ENCODE peak calls at places on chromosomes 4 and X, in ten cellular contexts. One of them, this sample, is unnamed. For H3K4me1 and H3K9me3, the result is how much of the 10 kb centered on the place peaks cover.

GRCh38 chr4:65046496-65047101 is 623.7 kb downstream of the EPHA5 start:
- DNase-seq in ascending aorta: no peak
- DNase-seq in lower lobe of right lung: no peak
- DNase-seq in neuronal stem cell: no peak
- DNase-seq in endothelial cell of umbilical vein: no peak
- DNase-seq in right lobe of liver: no peak
- DNase-seq in left lung: no peak
- DNase-seq in CD8-positive, alpha-beta T cell: no peak
- DNase-seq in tibial artery: no peak
- DNase-seq in HepG2: no peak
- DNase-seq in this sample: no peak

GRCh38 chr4:91958651-91959050 is 345.1 kb upstream of the GRID2 start:
- DNase-seq in ascending aorta: no peak
- DNase-seq in lower lobe of right lung: no peak
- DNase-seq in neuronal stem cell: no peak
- DNase-seq in endothelial cell of umbilical vein: no peak
- DNase-seq in right lobe of liver: no peak
- DNase-seq in left lung: no peak
- DNase-seq in CD8-positive, alpha-beta T cell: no peak
- DNase-seq in tibial artery: no peak
- DNase-seq in HepG2: no peak
- DNase-seq in this sample: no peak

GRCh38 chr4:139229534-139230039 is 50.4 kb downstream of the MGARP start:
- DNase-seq in ascending aorta: no peak
- DNase-seq in lower lobe of right lung: no peak
- DNase-seq in neuronal stem cell: no peak
- DNase-seq in endothelial cell of umbilical vein: peak
- DNase-seq in right lobe of liver: no peak
- DNase-seq in left lung: no peak
- DNase-seq in CD8-positive, alpha-beta T cell: no peak
- DNase-seq in tibial artery: no peak
- DNase-seq in HepG2: peak
- DNase-seq in this sample: no peak

GRCh38 chrX:75038925-75039324 is 113.7 kb upstream of the NEXMIF start:
- DNase-seq in ascending aorta: no peak
- DNase-seq in lower lobe of right lung: no peak
- DNase-seq in neuronal stem cell: no peak
- DNase-seq in endothelial cell of umbilical vein: peak
- DNase-seq in right lobe of liver: no peak
- DNase-seq in left lung: no peak
- DNase-seq in CD8-positive, alpha-beta T cell: no peak
- DNase-seq in tibial artery: no peak
- DNase-seq in HepG2: peak
- DNase-seq in this sample: no peak

GRCh38 chr4:32624943-32625603 is 1904.9 kb downstream of the PCDH7 start:
- DNase-seq in ascending aorta: no peak
- DNase-seq in lower lobe of right lung: no peak
- DNase-seq in neuronal stem cell: no peak
- DNase-seq in endothelial cell of umbilical vein: no peak
- DNase-seq in right lobe of liver: no peak
- DNase-seq in left lung: no peak
- DNase-seq in CD8-positive, alpha-beta T cell: no peak
- DNase-seq in tibial artery: no peak
- DNase-seq in HepG2: no peak
- DNase-seq in this sample: no peak

GRCh38 chr4:164536829-164537228 is 217.1 kb upstream of the SMIM31 start:
- DNase-seq in ascending aorta: peak
- DNase-seq in lower lobe of right lung: no peak
- DNase-seq in neuronal stem cell: no peak
- DNase-seq in endothelial cell of umbilical vein: no peak
- DNase-seq in right lobe of liver: no peak
- DNase-seq in left lung: no peak
- DNase-seq in CD8-positive, alpha-beta T cell: no peak
- DNase-seq in tibial artery: peak
- DNase-seq in HepG2: peak
- DNase-seq in this sample: no peak

GRCh38 chrX:150599226-150599625 is 30.8 kb downstream of the MTM1 start:
- DNase-seq in ascending aorta: no peak
- DNase-seq in lower lobe of right lung: no peak
- DNase-seq in neuronal stem cell: no peak
- DNase-seq in endothelial cell of umbilical vein: no peak
- DNase-seq in right lobe of liver: no peak
- DNase-seq in left lung: no peak
- DNase-seq in CD8-positive, alpha-beta T cell: no peak
- DNase-seq in tibial artery: no peak
- DNase-seq in HepG2: no peak
- DNase-seq in this sample: no peak

GRCh38 chrX:53000447-53001208 is 42.3 kb upstream of the FAM156A start:
- DNase-seq in ascending aorta: no peak
- DNase-seq in lower lobe of right lung: no peak
- DNase-seq in neuronal stem cell: no peak
- DNase-seq in endothelial cell of umbilical vein: no peak
- DNase-seq in right lobe of liver: no peak
- DNase-seq in left lung: no peak
- DNase-seq in CD8-positive, alpha-beta T cell: no peak
- DNase-seq in tibial artery: no peak
- DNase-seq in HepG2: no peak
- DNase-seq in this sample: no peak

GRCh38 chrX:103562801-103563200 is 22.5 kb upstream of the TCEAL4 start:
- DNase-seq in ascending aorta: no peak
- DNase-seq in lower lobe of right lung: no peak
- DNase-seq in neuronal stem cell: no peak
- DNase-seq in endothelial cell of umbilical vein: peak
- DNase-seq in right lobe of liver: no peak
- DNase-seq in left lung: no peak
- DNase-seq in CD8-positive, alpha-beta T cell: no peak
- DNase-seq in tibial artery: no peak
- DNase-seq in HepG2: no peak
- DNase-seq in this sample: no peak

GRCh38 chr4:75653845-75654503 is 19.2 kb downstream of the G3BP2 start:
- DNase-seq in ascending aorta: no peak
- DNase-seq in lower lobe of right lung: no peak
- DNase-seq in neuronal stem cell: no peak
- DNase-seq in endothelial cell of umbilical vein: peak
- DNase-seq in right lobe of liver: no peak
- DNase-seq in left lung: no peak
- DNase-seq in CD8-positive, alpha-beta T cell: no peak
- DNase-seq in tibial artery: no peak
- DNase-seq in HepG2: peak
- DNase-seq in this sample: no peak

GRCh38 chr4:137367608-137368007 is 164.7 kb downstream of the PCDH18 start:
- DNase-seq in ascending aorta: no peak
- DNase-seq in lower lobe of right lung: no peak
- DNase-seq in neuronal stem cell: no peak
- DNase-seq in endothelial cell of umbilical vein: no peak
- DNase-seq in right lobe of liver: no peak
- DNase-seq in left lung: no peak
- DNase-seq in CD8-positive, alpha-beta T cell: no peak
- DNase-seq in tibial artery: no peak
- DNase-seq in HepG2: no peak
- DNase-seq in this sample: no peak

GRCh38 chr4:106334732-106335131 is 18.4 kb downstream of the AIMP1 start:
- DNase-seq in ascending aorta: no peak
- DNase-seq in lower lobe of right lung: no peak
- DNase-seq in neuronal stem cell: no peak
- DNase-seq in endothelial cell of umbilical vein: no peak
- DNase-seq in right lobe of liver: no peak
- DNase-seq in left lung: no peak
- DNase-seq in CD8-positive, alpha-beta T cell: no peak
- DNase-seq in tibial artery: no peak
- DNase-seq in HepG2: no peak
- DNase-seq in this sample: no peak

GRCh38 chr4:128649575-128650205 is 159.8 kb upstream of the JADE1 start:
- DNase-seq in ascending aorta: no peak
- DNase-seq in lower lobe of right lung: no peak
- DNase-seq in neuronal stem cell: no peak
- DNase-seq in endothelial cell of umbilical vein: no peak
- DNase-seq in right lobe of liver: no peak
- DNase-seq in left lung: no peak
- DNase-seq in CD8-positive, alpha-beta T cell: no peak
- DNase-seq in tibial artery: no peak
- DNase-seq in HepG2: peak
- DNase-seq in this sample: no peak

GRCh38 chr4:173091362-173091761 is 77.2 kb upstream of the GALNT7 start:
- DNase-seq in ascending aorta: no peak
- DNase-seq in lower lobe of right lung: no peak
- DNase-seq in neuronal stem cell: no peak
- DNase-seq in endothelial cell of umbilical vein: peak
- DNase-seq in right lobe of liver: no peak
- DNase-seq in left lung: no peak
- DNase-seq in CD8-positive, alpha-beta T cell: no peak
- DNase-seq in tibial artery: no peak
- DNase-seq in HepG2: no peak
- DNase-seq in this sample: no peak

GRCh38 chr4:164935363-164935762 is 42.1 kb downstream of the TRIM61 start:
- DNase-seq in ascending aorta: no peak
- DNase-seq in lower lobe of right lung: no peak
- DNase-seq in neuronal stem cell: no peak
- DNase-seq in endothelial cell of umbilical vein: no peak
- DNase-seq in right lobe of liver: no peak
- DNase-seq in left lung: no peak
- DNase-seq in CD8-positive, alpha-beta T cell: no peak
- DNase-seq in tibial artery: no peak
- DNase-seq in HepG2: peak
- DNase-seq in this sample: no peak

GRCh38 chr4:41644288-41644914 is 104.1 kb downstream of the PHOX2B start:
- DNase-seq in ascending aorta: no peak
- DNase-seq in lower lobe of right lung: peak
- DNase-seq in neuronal stem cell: peak
- DNase-seq in endothelial cell of umbilical vein: peak
- DNase-seq in right lobe of liver: peak
- DNase-seq in left lung: peak
- DNase-seq in CD8-positive, alpha-beta T cell: no peak
- DNase-seq in tibial artery: peak
- DNase-seq in HepG2: peak
- DNase-seq in this sample: no peak

GRCh38 chr4:30696195-30696594 is 24.0 kb upstream of the PCDH7 start:
- DNase-seq in ascending aorta: no peak
- DNase-seq in lower lobe of right lung: no peak
- DNase-seq in neuronal stem cell: no peak
- DNase-seq in endothelial cell of umbilical vein: no peak
- DNase-seq in right lobe of liver: no peak
- DNase-seq in left lung: no peak
- DNase-seq in CD8-positive, alpha-beta T cell: no peak
- DNase-seq in tibial artery: no peak
- DNase-seq in HepG2: no peak
- DNase-seq in this sample: no peak

GRCh38 chr4:140372607-140373327 is 679 bp upstream of the SCOC start:
- DNase-seq in ascending aorta: no peak
- DNase-seq in lower lobe of right lung: no peak
- DNase-seq in neuronal stem cell: no peak
- DNase-seq in endothelial cell of umbilical vein: no peak
- DNase-seq in right lobe of liver: no peak
- DNase-seq in left lung: no peak
- DNase-seq in CD8-positive, alpha-beta T cell: peak
- DNase-seq in tibial artery: no peak
- DNase-seq in HepG2: peak
- DNase-seq in this sample: no peak

GRCh38 chr4:11701978-11702377 is 273.3 kb upstream of the HS3ST1 start:
- DNase-seq in ascending aorta: no peak
- DNase-seq in lower lobe of right lung: no peak
- DNase-seq in neuronal stem cell: no peak
- DNase-seq in endothelial cell of umbilical vein: no peak
- DNase-seq in right lobe of liver: no peak
- DNase-seq in left lung: no peak
- DNase-seq in CD8-positive, alpha-beta T cell: no peak
- DNase-seq in tibial artery: no peak
- DNase-seq in HepG2: no peak
- DNase-seq in this sample: no peak
- H3K4me1 ChIP-seq in ascending aorta: under half
- H3K4me1 ChIP-seq in lower lobe of right lung: under half
- H3K4me1 ChIP-seq in neuronal stem cell: under half
- H3K4me1 ChIP-seq in endothelial cell of umbilical vein: under half
- H3K4me1 ChIP-seq in right lobe of liver: under half
- H3K4me1 ChIP-seq in left lung: under half
- H3K4me1 ChIP-seq in CD8-positive, alpha-beta T cell: under half
- H3K4me1 ChIP-seq in tibial artery: under half
- H3K4me1 ChIP-seq in HepG2: under half
- H3K4me1 ChIP-seq in this sample: under half

DNA sequence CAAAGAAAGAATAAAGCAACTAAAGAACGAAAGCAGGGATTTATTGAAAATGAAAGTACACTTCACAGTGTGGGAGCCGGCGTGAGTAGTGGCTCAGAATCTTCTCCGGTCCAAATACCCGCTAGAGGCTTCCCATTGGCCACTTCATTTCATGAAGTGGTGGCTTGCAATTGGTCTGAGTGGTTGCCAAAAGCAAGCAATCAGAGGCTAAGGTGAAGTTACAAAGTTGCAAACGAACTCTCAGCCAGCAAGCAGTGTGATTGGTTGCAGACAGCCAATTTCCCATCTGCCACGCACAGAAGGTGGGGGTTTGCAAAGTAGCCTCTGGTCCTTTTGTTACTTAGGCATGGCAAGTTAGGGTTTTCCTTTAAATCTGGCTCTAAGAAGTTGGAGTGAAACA is 6.7 kb upstream of the CLOCK start:
- DNase-seq in ascending aorta: no peak
- DNase-seq in lower lobe of right lung: no peak
- DNase-seq in neuronal stem cell: no peak
- DNase-seq in endothelial cell of umbilical vein: no peak
- DNase-seq in right lobe of liver: peak
- DNase-seq in left lung: peak
- DNase-seq in CD8-positive, alpha-beta T cell: no peak
- DNase-seq in tibial artery: peak
- DNase-seq in HepG2: peak
- DNase-seq in this sample: peak
- H3K4me3 ChIP-seq in ascending aorta: peak
- H3K4me3 ChIP-seq in lower lobe of right lung: peak
- H3K4me3 ChIP-seq in neuronal stem cell: no peak
- H3K4me3 ChIP-seq in endothelial cell of umbilical vein: no peak
- H3K4me3 ChIP-seq in right lobe of liver: no peak
- H3K4me3 ChIP-seq in left lung: peak
- H3K4me3 ChIP-seq in CD8-positive, alpha-beta T cell: no peak
- H3K4me3 ChIP-seq in tibial artery: peak
- H3K4me3 ChIP-seq in HepG2: peak
- H3K4me3 ChIP-seq in this sample: peak

DNA sequence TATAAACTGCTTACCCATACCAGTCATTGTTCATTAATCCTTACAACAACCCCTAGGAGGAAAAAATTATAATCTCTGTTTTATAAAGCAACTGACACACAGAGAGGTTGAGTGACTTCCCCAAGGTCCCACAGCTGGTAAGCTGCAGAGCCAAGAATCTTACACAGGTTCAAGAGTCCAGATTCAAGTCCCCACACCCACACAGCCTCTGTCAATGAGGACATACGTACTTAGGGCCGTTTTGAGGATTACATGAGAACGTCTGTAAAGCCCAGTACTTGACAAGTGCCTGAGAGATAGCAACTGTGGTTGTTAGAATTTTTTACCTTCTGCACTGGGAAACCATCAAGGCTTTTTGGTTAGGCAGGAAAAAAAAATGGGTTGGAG is 556 bp upstream of the SLC25A43 start:
- DNase-seq in ascending aorta: no peak
- DNase-seq in lower lobe of right lung: no peak
- DNase-seq in neuronal stem cell: no peak
- DNase-seq in endothelial cell of umbilical vein: no peak
- DNase-seq in right lobe of liver: no peak
- DNase-seq in left lung: no peak
- DNase-seq in CD8-positive, alpha-beta T cell: no peak
- DNase-seq in tibial artery: no peak
- DNase-seq in HepG2: peak
- DNase-seq in this sample: no peak
- H3K9me3 ChIP-seq in ascending aorta: under half
- H3K9me3 ChIP-seq in lower lobe of right lung: under half
- H3K9me3 ChIP-seq in neuronal stem cell: under half
- H3K9me3 ChIP-seq in endothelial cell of umbilical vein: under half
- H3K9me3 ChIP-seq in right lobe of liver: under half
- H3K9me3 ChIP-seq in left lung: under half
- H3K9me3 ChIP-seq in CD8-positive, alpha-beta T cell: under half
- H3K9me3 ChIP-seq in tibial artery: under half
- H3K9me3 ChIP-seq in HepG2: under half
- H3K9me3 ChIP-seq in this sample: under half

GRCh38 chr4:16692493-16692892 is 206.0 kb downstream of the LDB2 start:
- DNase-seq in ascending aorta: no peak
- DNase-seq in lower lobe of right lung: no peak
- DNase-seq in neuronal stem cell: no peak
- DNase-seq in endothelial cell of umbilical vein: no peak
- DNase-seq in right lobe of liver: no peak
- DNase-seq in left lung: no peak
- DNase-seq in CD8-positive, alpha-beta T cell: no peak
- DNase-seq in tibial artery: no peak
- DNase-seq in HepG2: no peak
- DNase-seq in this sample: no peak
- H3K4me1 ChIP-seq in ascending aorta: under half
- H3K4me1 ChIP-seq in lower lobe of right lung: under half
- H3K4me1 ChIP-seq in neuronal stem cell: under half
- H3K4me1 ChIP-seq in endothelial cell of umbilical vein: under half
- H3K4me1 ChIP-seq in right lobe of liver: under half
- H3K4me1 ChIP-seq in left lung: under half
- H3K4me1 ChIP-seq in CD8-positive, alpha-beta T cell: under half
- H3K4me1 ChIP-seq in tibial artery: under half
- H3K4me1 ChIP-seq in HepG2: under half
- H3K4me1 ChIP-seq in this sample: under half

This sample was measured in thoracic aorta.